ENCODE peak calls at places on chromosomes 12 and 14, in seven cellular contexts. J, Q, B, L, R, T and W are unnamed samples.

GRCh38 chr14:49879683-49880204 is 13.1 kb upstream of the ARF6 start:
- DNase-seq in J (peak), Q (peak), B (no peak), L (peak), R (peak), T (peak), W (no peak)

GRCh38 chr14:94685681-94686485 is 73.7 kb downstream of the SERPINA3 start:
- DNase-seq in J (no peak), Q (no peak), B (no peak), L (no peak), R (no peak), T (no peak), W (no peak)

GRCh38 chr12:53751336-53752191 is at the start of gene CISTR:
- DNase-seq in J (no peak), Q (peak), B (no peak), L (no peak), R (peak), T (no peak), W (no peak)

GRCh38 chr14:73058923-73059311 is 583 bp downstream of the RBM25 start:
- DNase-seq in J (peak), Q (peak), B (no peak), L (no peak), R (peak), T (peak), W (peak)

GRCh38 chr14:63544641-63545234 is 1.6 kb upstream of the PPP2R5E start:
- DNase-seq in J (peak), Q (peak), B (no peak), L (no peak), R (no peak), T (no peak), W (no peak)

GRCh38 chr12:132282031-132282949 is 47.1 kb downstream of the GALNT9 start:
- DNase-seq in J (no peak), Q (no peak), B (no peak), L (no peak), R (no peak), T (no peak), W (no peak)

GRCh38 chr12:123696641-123697040 is 15.5 kb upstream of the ATP6V0A2 start:
- DNase-seq in J (no peak), Q (no peak), B (no peak), L (no peak), R (peak), T (no peak), W (no peak)

GRCh38 chr14:56666716-56667115 is 87.1 kb downstream of the TMEM260 start:
- DNase-seq in J (peak), Q (no peak), B (no peak), L (no peak), R (no peak), T (no peak), W (no peak)

GRCh38 chr12:131927110-131928079 is 1.7 kb upstream of the PUS1 start:
- DNase-seq in J (no peak), Q (no peak), B (no peak), L (no peak), R (no peak), T (peak), W (no peak)

GRCh38 chr12:47757360-47757839 is 1.3 kb downstream of the RAPGEF3 start:
- DNase-seq in J (no peak), Q (no peak), B (no peak), L (no peak), R (no peak), T (no peak), W (no peak)

GRCh38 chr12:93773122-93773871 is 96.1 kb downstream of the CRADD start:
- DNase-seq in J (no peak), Q (no peak), B (no peak), L (peak), R (no peak), T (no peak), W (no peak)

GRCh38 chr12:60197589-60197988 is 601.8 kb downstream of the SLC16A7 start:
- DNase-seq in J (no peak), Q (no peak), B (no peak), L (no peak), R (no peak), T (no peak), W (no peak)

GRCh38 chr12:66716522-66716921 is 37.6 kb upstream of the GRIP1 start:
- DNase-seq in J (no peak), Q (no peak), B (no peak), L (no peak), R (no peak), T (no peak), W (no peak)

GRCh38 chr14:55721353-55721752 is 141.3 kb downstream of the KTN1 start:
- DNase-seq in J (peak), Q (no peak), B (no peak), L (no peak), R (no peak), T (no peak), W (no peak)

GRCh38 chr14:73741876-73742519 is 27.8 kb upstream of the PNMA1 start:
- DNase-seq in J (no peak), Q (no peak), B (no peak), L (no peak), R (no peak), T (peak), W (no peak)

GRCh38 chr14:20306079-20306423 is 300 bp upstream of the TTC5 start:
- DNase-seq in J (no peak), Q (no peak), B (no peak), L (no peak), R (no peak), T (no peak), W (no peak)

GRCh38 chr14:104135121-104135903 is 3.1 kb upstream of the KIF26A start:
- DNase-seq in J (peak), Q (no peak), B (no peak), L (no peak), R (no peak), T (peak), W (peak)

GRCh38 chr14:100767788-100768536 is 41.3 kb downstream of the DLK1 start:
- DNase-seq in J (no peak), Q (no peak), B (no peak), L (no peak), R (no peak), T (peak), W (no peak)

GRCh38 chr12:58541300-58541690 is 379.0 kb downstream of the LRIG3 start:
- DNase-seq in J (no peak), Q (no peak), B (no peak), L (no peak), R (no peak), T (no peak), W (no peak)

GRCh38 chr14:93938766-93939303 is 11.7 kb downstream of the FAM181A start:
- DNase-seq in J (no peak), Q (no peak), B (no peak), L (no peak), R (no peak), T (no peak), W (no peak)

GRCh38 chr12:117760990-117761389 is 207.8 kb downstream of the KSR2 start:
- DNase-seq in J (no peak), Q (no peak), B (no peak), L (no peak), R (no peak), T (no peak), W (no peak)

GRCh38 chr14:67268456-67269115 is 27.4 kb downstream of the PALS1 start:
- DNase-seq in J (no peak), Q (no peak), B (no peak), L (no peak), R (no peak), T (no peak), W (no peak)

GRCh38 chr14:48616941-48617340 is 941.5 kb upstream of the MDGA2 start:
- DNase-seq in J (no peak), Q (no peak), B (no peak), L (no peak), R (no peak), T (no peak), W (no peak)

GRCh38 chr12:133023566-133023965 is 13.7 kb upstream of the ZNF84 start:
- DNase-seq in J (no peak), Q (no peak), B (no peak), L (no peak), R (no peak), T (no peak), W (no peak)